ENCODE peak calls at places on chromosomes 2 and 18, in seven cellular contexts. S is Ammon's horn, U is NCI-H2029, K is GM12865, M is HEK293T, W is AML-193, G is SJSA1. A is an unnamed sample.

GRCh38 chr2:180621366-180621765 is 359.0 kb upstream of the UBE2E3 start:
- DNase-seq in M (no peak), S (no peak), G (no peak), W (no peak), U (no peak), K (no peak), A (no peak)

GRCh38 chr2:100767224-100767653 is 52.7 kb upstream of the NPAS2 start:
- DNase-seq in G (no peak), M (no peak), K (no peak), S (no peak), W (no peak), U (no peak), A (no peak)

GRCh38 chr18:56097561-56098095 is 509.6 kb upstream of the TCF4 start:
- DNase-seq in W (no peak), G (no peak), K (no peak), S (peak), U (no peak), M (no peak), A (peak)

GRCh38 chr2:220521591-220521990 is 894.2 kb downstream of the SLC4A3 start:
- DNase-seq in M (no peak), S (peak), W (no peak), K (no peak), U (no peak), G (no peak), A (no peak)

GRCh38 chr2:119248311-119248710 is 24.7 kb downstream of the STEAP3 start:
- DNase-seq in G (peak), U (no peak), S (no peak), K (no peak), M (no peak), W (no peak), A (no peak)

GRCh38 chr2:106012591-106013347 is 181.3 kb downstream of the UXS1 start:
- DNase-seq in U (no peak), W (no peak), M (no peak), G (no peak), S (peak), K (no peak), A (no peak)

GRCh38 chr2:192579965-192580700 is 385.4 kb upstream of the TMEFF2 start:
- DNase-seq in M (no peak), G (no peak), W (no peak), U (no peak), K (no peak), S (no peak), A (no peak)

GRCh38 chr2:171958475-171958874 is 36.2 kb downstream of the HAT1 start:
- DNase-seq in M (no peak), W (peak), K (no peak), G (no peak), U (no peak), S (no peak), A (no peak)

GRCh38 chr2:235639885-235640284 is 146.0 kb downstream of the AGAP1 start:
- DNase-seq in W (no peak), M (no peak), S (no peak), K (no peak), U (no peak), G (no peak), A (peak)

GRCh38 chr18:40612356-40612755 is 1342.7 kb upstream of the PIK3C3 start:
- DNase-seq in G (no peak), K (no peak), W (no peak), S (no peak), M (no peak), U (no peak), A (no peak)

GRCh38 chr2:8893474-8893873 is 56.1 kb upstream of the KIDINS220 start:
- DNase-seq in M (no peak), U (no peak), S (no peak), G (no peak), K (no peak), W (no peak), A (no peak)

GRCh38 chr2:128834853-128835252 is 516.2 kb upstream of the HS6ST1 start:
- DNase-seq in S (no peak), G (no peak), M (no peak), W (no peak), U (no peak), K (no peak), A (no peak)

GRCh38 chr18:9719421-9719981 is 11.4 kb downstream of the RAB31 start:
- DNase-seq in W (no peak), G (peak), S (no peak), K (no peak), U (no peak), M (no peak), A (no peak)

GRCh38 chr2:179936654-179937053 is 70.4 kb downstream of the CWC22 start:
- DNase-seq in G (no peak), M (peak), W (no peak), K (peak), U (no peak), S (no peak), A (peak)

GRCh38 chr18:57585846-57586242 is 658 bp downstream of the FECH start:
- DNase-seq in K (peak), S (peak), G (no peak), W (no peak), M (peak), U (no peak), A (no peak)

GRCh38 chr2:211132046-211132445 is 575.6 kb downstream of the CPS1 start:
- DNase-seq in M (no peak), S (no peak), U (no peak), W (no peak), K (no peak), G (no peak), A (no peak)

GRCh38 chr2:218259099-218259921 is 1.5 kb upstream of the GPBAR1 start:
- DNase-seq in S (peak), G (peak), U (no peak), M (no peak), K (no peak), W (no peak), A (peak)

GRCh38 chr18:49590608-49591007 is 28.8 kb downstream of the LIPG start:
- DNase-seq in W (no peak), K (no peak), U (no peak), G (no peak), S (no peak), M (no peak), A (no peak)

GRCh38 chr2:112031473-112031872 is 23.6 kb upstream of the TMEM87B start:
- DNase-seq in U (no peak), K (no peak), S (no peak), G (no peak), W (no peak), M (no peak), A (no peak)

GRCh38 chr2:75596784-75597183 is 36.0 kb upstream of the EVA1A start:
- DNase-seq in G (no peak), U (no peak), K (no peak), W (no peak), M (no peak), S (no peak), A (no peak)

GRCh38 chr2:162400336-162400735 is 56.4 kb downstream of the GCA start:
- DNase-seq in W (no peak), M (no peak), K (no peak), S (no peak), G (no peak), U (no peak), A (no peak)

GRCh38 chr18:8480506-8481328 is 128.5 kb upstream of the RAB12 start:
- DNase-seq in K (peak), W (no peak), U (no peak), G (peak), M (peak), S (peak), A (peak)

GRCh38 chr2:230067990-230068657 is 600 bp downstream of the SLC16A14 start:
- DNase-seq in W (peak), S (peak), M (no peak), G (peak), K (peak), U (peak), A (peak)

GRCh38 chr2:84280873-84281272 is 178.2 kb downstream of the SUCLG1 start:
- DNase-seq in K (no peak), M (no peak), U (no peak), W (no peak), G (no peak), S (no peak), A (no peak)

GRCh38 chr2:137912358-137912757 is 51.9 kb upstream of the HNMT start:
- DNase-seq in S (no peak), U (no peak), W (no peak), G (no peak), K (peak), M (no peak), A (no peak)

GRCh38 chr18:62138836-62139235 is 48.0 kb downstream of the PIGN start:
- DNase-seq in M (no peak), S (no peak), U (no peak), K (no peak), G (no peak), W (no peak), A (no peak)